ENCODE peak calls at places on chromosome 10, in four cellular contexts. I is H1, T is H9, R is trophoblast cell. B is an unnamed sample.
A peak's percentile ranks its signal among the peaks of the same experiment; 100 is the strongest.

GRCh38 chr10:111962951-111963350 is 220.6 kb downstream of the GPAM start:
- DNase-seq in I (no peak), T (no peak), R (no peak), B (no peak)

GRCh38 chr10:105993609-105994008 is 1170.9 kb downstream of the SORCS1 start:
- DNase-seq in I (no peak), T (no peak), R (no peak), B (no peak)

GRCh38 chr10:101775273-101776131 is at the start of gene FGF8:
- DNase-seq in I (no peak), T (no peak), R (peak; percentile 8), B (no peak)

GRCh38 chr10:89513206-89513605 is 22.2 kb downstream of the SLC16A12 start:
- DNase-seq in I (no peak), T (no peak), R (peak; percentile 56), B (no peak)

GRCh38 chr10:131726460-131726861 is 174.3 kb upstream of the PPP2R2D start:
- DNase-seq in I (no peak), T (peak; percentile 78), R (no peak), B (peak; percentile 49)

GRCh38 chr10:119104653-119105024 is 726 bp downstream of the DENND10 start:
- DNase-seq in I (no peak), T (peak; percentile 34), R (no peak), B (peak; percentile 31)

GRCh38 chr10:123622381-123622780 is 43.8 kb upstream of the GPR26 start:
- DNase-seq in I (no peak), T (no peak), R (no peak), B (no peak)

GRCh38 chr10:133088524-133089460 is 1.1 kb downstream of the ADGRA1 start:
- DNase-seq in I (no peak), T (no peak), R (no peak), B (no peak)

GRCh38 chr10:97095701-97096300 is 90.0 kb downstream of the SLIT1 start:
- DNase-seq in I (no peak), T (no peak), R (no peak), B (no peak)

GRCh38 chr10:110317866-110318850 is 13.4 kb upstream of the SMNDC1 start:
- DNase-seq in I (no peak), T (no peak), R (no peak), B (peak; percentile 46)

GRCh38 chr10:91552706-91553105 is 80.2 kb downstream of the PPP1R3C start:
- DNase-seq in I (no peak), T (peak; percentile 58), R (peak; percentile 15), B (peak; percentile 37)

GRCh38 chr10:16436367-16436757 is 448 bp upstream of the PTER start:
- DNase-seq in I (no peak), T (no peak), R (peak; percentile 26), B (no peak)

GRCh38 chr10:57096044-57096443 is 735.0 kb upstream of the ZWINT start:
- DNase-seq in I (no peak), T (no peak), R (no peak), B (no peak)

GRCh38 chr10:3500408-3500856 is 284.6 kb downstream of the KLF6 start:
- DNase-seq in I (no peak), T (peak; percentile 81), R (peak; percentile 100), B (peak; percentile 94)

GRCh38 chr10:34522542-34522941 is 292.6 kb downstream of the PARD3 start:
- DNase-seq in I (no peak), T (no peak), R (peak; percentile 49), B (peak; percentile 50)

GRCh38 chr10:132452216-132452650 is 55.2 kb downstream of the PWWP2B start:
- DNase-seq in I (no peak), T (no peak), R (no peak), B (no peak)

GRCh38 chr10:101566333-101567164 is 21.5 kb downstream of the POLL start:
- DNase-seq in I (no peak), T (peak; percentile 60), R (peak; percentile 10), B (peak; percentile 40)

GRCh38 chr10:78952686-78953085 is 116.1 kb upstream of the ZMIZ1 start:
- DNase-seq in I (no peak), T (no peak), R (no peak), B (no peak)

GRCh38 chr10:124290095-124290795 is 128.5 kb downstream of the OAT start:
- DNase-seq in I (no peak), T (peak; percentile 32), R (peak; percentile 16), B (peak; percentile 47)

GRCh38 chr10:13994932-13995331 is 335.8 kb downstream of the FRMD4A start:
- DNase-seq in I (no peak), T (no peak), R (peak; percentile 15), B (no peak)

GRCh38 chr10:48378675-48379074 is 72.2 kb downstream of the MAPK8 start:
- DNase-seq in I (no peak), T (no peak), R (no peak), B (no peak)

GRCh38 chr10:114401195-114401741 is 3.0 kb downstream of the AFAP1L2 start:
- DNase-seq in I (no peak), T (no peak), R (no peak), B (no peak)

GRCh38 chr10:117339979-117340378 is 35.3 kb downstream of the PDZD8 start:
- DNase-seq in I (no peak), T (no peak), R (no peak), B (no peak)

GRCh38 chr10:117334075-117334474 is 41.2 kb downstream of the PDZD8 start:
- DNase-seq in I (no peak), T (no peak), R (no peak), B (no peak)

GRCh38 chr10:117339569-117339968 is 35.7 kb downstream of the PDZD8 start:
- DNase-seq in I (no peak), T (no peak), R (peak; percentile 19), B (no peak)

DNA sequence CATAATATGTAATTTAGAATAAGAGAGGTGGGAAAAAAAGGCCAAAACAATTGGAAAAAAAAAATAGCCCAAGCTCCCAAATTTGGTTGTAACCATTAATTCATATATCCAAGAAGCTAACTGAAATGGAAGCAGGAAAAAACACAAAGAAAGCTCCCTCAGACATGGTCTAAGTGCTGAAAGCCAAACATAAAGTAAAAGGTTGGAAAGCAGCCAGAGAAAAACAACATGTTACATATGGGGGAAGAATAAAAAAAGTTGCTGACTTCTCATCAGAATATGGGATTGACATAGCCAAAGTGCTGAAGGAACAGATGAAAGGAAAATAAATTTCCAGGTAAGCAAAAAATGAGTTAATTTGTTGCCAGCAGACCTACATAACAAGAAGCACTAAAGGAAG is 40.3 kb downstream of the PDZD8 start:
- DNase-seq in I (no peak), T (no peak), R (no peak), B (no peak)
- H3K79me2 ChIP-seq in I (no peaks in the 10 kb centered on the region), T (no peaks in the 10 kb centered on the region), R (no peaks in the 10 kb centered on the region), B (no peaks in the 10 kb centered on the region)

GRCh38 chr10:92755725-92756124 is 66.0 kb downstream of the HHEX start:
- DNase-seq in I (no peak), T (no peak), R (no peak), B (no peak)

GRCh38 chr10:92756233-92757065 is 66.7 kb downstream of the HHEX start:
- DNase-seq in I (no peak), T (no peak), R (no peak), B (peak; percentile 23)

GRCh38 chr10:92757066-92757716 is 67.4 kb downstream of the HHEX start:
- DNase-seq in I (peak; percentile 5), T (peak; percentile 63), R (peak; percentile 31), B (peak; percentile 65)

GRCh38 chr10:92758594-92758993 is 68.8 kb downstream of the HHEX start:
- DNase-seq in I (no peak), T (no peak), R (no peak), B (no peak)

GRCh38 chr10:92757720-92758119 is 68.0 kb downstream of the HHEX start:
- DNase-seq in I (no peak), T (no peak), R (no peak), B (no peak)
- H2AK5ac ChIP-seq in I (no peak overlapping the region), T (no peak overlapping the region), R (no peak overlapping the region), B (no peak overlapping the region)

DNA sequence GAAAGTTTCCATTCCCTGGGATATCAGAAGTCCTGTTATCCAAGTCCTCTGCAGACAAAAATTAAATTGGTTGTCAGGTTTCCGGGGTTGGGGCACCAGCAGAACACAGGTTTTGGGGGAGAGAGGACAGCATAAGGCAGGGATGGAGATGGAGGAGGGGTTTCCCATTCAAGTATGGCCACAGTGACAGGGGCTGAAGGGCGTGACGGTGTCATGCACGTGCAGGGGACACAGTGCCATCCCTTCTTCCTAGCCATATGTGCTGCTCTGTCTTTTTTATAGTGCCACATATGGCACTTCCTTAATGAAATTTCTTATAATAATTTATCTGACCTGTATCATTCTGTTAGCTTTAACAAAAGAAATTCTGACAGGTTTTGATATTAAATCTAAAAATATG is 259.1 kb downstream of the PTEN start:
- DNase-seq in I (no peak), T (no peak), R (no peak), B (no peak)
- H3K9ac ChIP-seq in I (no peak overlapping the region), T (no peak overlapping the region), R (no peak overlapping the region), B (no peak overlapping the region)

DNA sequence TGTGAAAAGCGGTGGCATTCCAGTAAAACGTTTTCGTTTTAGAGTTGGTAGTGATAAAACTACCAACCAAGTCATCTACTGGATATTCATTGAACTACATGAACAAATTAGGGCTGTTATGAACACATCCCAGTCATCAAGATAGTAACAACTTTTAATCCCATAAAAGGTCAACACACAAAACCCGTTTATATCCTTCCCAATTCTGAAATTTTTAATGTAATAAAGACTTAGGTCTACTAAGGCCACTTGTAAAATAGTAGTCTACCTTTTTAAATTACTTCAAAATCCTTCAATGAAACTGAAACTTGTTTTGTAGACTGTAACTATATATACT is 1.2 kb downstream of the ATAD1 start:
- DNase-seq in I (no peak), T (no peak), R (no peak), B (no peak)
- H3K79me2 ChIP-seq in I (peaks cover 10% of the 10 kb centered on the region), T (peaks cover 21% of the 10 kb centered on the region), R (peaks cover 4% of the 10 kb centered on the region), B (peaks cover 23% of the 10 kb centered on the region)

GRCh38 chr10:71442000-71442399 is 45.3 kb downstream of the CDH23 start:
- DNase-seq in I (no peak), T (no peak), R (no peak), B (no peak)
- H2AK5ac ChIP-seq in I (no peak overlapping the region), T (no peak overlapping the region), R (no peak overlapping the region), B (no peak overlapping the region)

DNA sequence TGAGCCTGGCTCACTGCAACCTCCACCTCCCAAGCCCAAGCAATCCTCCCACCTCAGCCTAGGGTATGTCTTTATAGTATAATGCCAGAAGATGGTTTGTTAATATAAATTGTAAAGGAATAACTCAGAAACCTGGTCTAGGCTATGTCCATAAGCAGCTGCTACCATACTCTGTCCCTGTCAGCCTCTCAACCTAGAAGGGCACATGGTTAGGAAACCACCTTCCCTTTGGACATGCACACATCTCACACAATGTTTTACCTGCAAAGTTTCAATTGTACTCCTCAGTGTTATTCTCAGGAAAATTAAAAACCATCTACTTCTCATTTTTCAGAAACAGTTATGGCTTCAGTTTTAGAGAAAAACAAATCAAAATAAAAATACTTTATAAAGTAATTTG is 40.1 kb downstream of the ARHGAP21 start:
- DNase-seq in I (no peak), T (no peak), R (no peak), B (no peak)
- H3K9ac ChIP-seq in I (no peak overlapping the region), T (no peak overlapping the region), R (no peak overlapping the region), B (no peak overlapping the region)

GRCh38 chr10:73096041-73096451 is 620 bp downstream of the P4HA1 start:
- DNase-seq in I (peak; percentile 41), T (peak; percentile 71), R (peak; percentile 83), B (peak; percentile 92)
- H3K79me2 ChIP-seq in I (no peaks in the 10 kb centered on the region), T (no peaks in the 10 kb centered on the region), R (peaks cover 8% of the 10 kb centered on the region), B (peaks cover 17% of the 10 kb centered on the region)

GRCh38 chr10:61792921-61793320 is 108.6 kb upstream of the ARID5B start:
- DNase-seq in I (no peak), T (no peak), R (no peak), B (no peak)

GRCh38 chr10:61792097-61792496 is 109.4 kb upstream of the ARID5B start:
- DNase-seq in I (no peak), T (no peak), R (peak; percentile 11), B (no peak)

GRCh38 chr10:61789031-61789430 is 112.5 kb upstream of the ARID5B start:
- DNase-seq in I (no peak), T (no peak), R (peak; percentile 55), B (no peak)

GRCh38 chr10:61793760-61794713 is 107.5 kb upstream of the ARID5B start:
- DNase-seq in I (no peak), T (no peak), R (no peak), B (no peak)

GRCh38 chr10:61791216-61791615 is 110.3 kb upstream of the ARID5B start:
- DNase-seq in I (no peak), T (no peak), R (no peak), B (no peak)
- H2AK5ac ChIP-seq in I (no peak overlapping the region), T (no peak overlapping the region), R (no peak overlapping the region), B (no peak overlapping the region)